ENCODE peak calls at places on chromosome 15, in six cellular contexts. M, J, P, N, Z and S are unnamed samples.

GRCh38 chr15:35690089-35690488 is 144.1 kb upstream of the DPH6 start:
- DNase-seq in P (no peak), Z (no peak), M (no peak), J (no peak), N (no peak), S (no peak)

GRCh38 chr15:89211678-89212170 is 9.7 kb downstream of the RLBP1 start:
- DNase-seq in N (no peak), P (no peak), Z (no peak), J (no peak), M (no peak), S (no peak)

GRCh38 chr15:61038387-61038786 is 190.7 kb downstream of the RORA start:
- DNase-seq in Z (no peak), M (no peak), N (no peak), P (no peak), J (peak; percentile 38), S (peak; percentile 69)

GRCh38 chr15:79067434-79067833 is 23.1 kb downstream of the RASGRF1 start:
- DNase-seq in N (no peak), J (no peak), Z (no peak), M (no peak), P (no peak), S (no peak)

GRCh38 chr15:76512971-76513370 is 176.4 kb downstream of the ISL2 start:
- DNase-seq in J (no peak), Z (no peak), P (peak; percentile 9), M (no peak), N (no peak), S (no peak)

GRCh38 chr15:69119016-69119415 is 41.4 kb upstream of the GLCE start:
- DNase-seq in M (no peak), N (no peak), J (no peak), Z (no peak), P (no peak), S (no peak)

GRCh38 chr15:96524676-96525417 is 194.3 kb downstream of the NR2F2 start:
- DNase-seq in M (no peak), Z (no peak), J (no peak), N (no peak), P (no peak), S (no peak)

GRCh38 chr15:98799461-98799971 is 151.2 kb downstream of the IGF1R start:
- DNase-seq in N (no peak), Z (no peak), J (peak; percentile 51), P (no peak), M (no peak), S (no peak)

GRCh38 chr15:34588046-34588674 is 4.7 kb upstream of the GOLGA8B start:
- DNase-seq in N (peak; percentile 37), J (peak; percentile 84), P (peak; percentile 88), Z (peak; percentile 71), M (peak; percentile 56), S (peak; percentile 80)

GRCh38 chr15:67115567-67115966 is 50.2 kb downstream of the SMAD3 start:
- DNase-seq in Z (no peak), J (no peak), N (no peak), M (no peak), P (no peak), S (no peak)